ENCODE peak calls at places on chromosomes 2 and 18, in eight cellular contexts. K is CD4-positive, CD25-positive, alpha-beta regulatory T cell; N is HT1080; V is amniotic epithelial cell; A is stimulated activated CD4-positive, alpha-beta T cell treated with anti-CD3 and anti-CD28 coated beads, Interleukin-15, amount 100 ng/mL, for 24 hours; J is thyroid gland; R is T-helper 17 cell; X is keratinocyte. H is an unnamed sample.

GRCh38 chr2:100819365-100820345 is at the start of gene NPAS2:
- DNase-seq in N (peak), A (peak), X (no peak), V (peak), K (no peak), J (peak), R (no peak), H (no peak)

GRCh38 chr2:70767094-70767698 is 804 bp downstream of the ADD2 start:
- DNase-seq in K (no peak), A (peak), V (no peak), N (peak), X (no peak), J (peak), R (no peak), H (no peak)

GRCh38 chr2:240569998-240570530 is 1.8 kb downstream of the RNPEPL1 start:
- DNase-seq in X (no peak), J (no peak), R (peak), A (peak), K (no peak), V (no peak), N (no peak), H (no peak)

GRCh38 chr18:62697636-62698035 is 17.7 kb upstream of the PHLPP1 start:
- DNase-seq in X (no peak), V (no peak), R (no peak), A (no peak), J (no peak), K (no peak), N (no peak), H (no peak)

GRCh38 chr2:174877796-174878195 is 113.5 kb upstream of the CHRNA1 start:
- DNase-seq in A (no peak), V (no peak), X (no peak), R (no peak), J (no peak), K (no peak), N (no peak), H (no peak)

GRCh38 chr2:111705711-111706323 is 178.2 kb downstream of the ANAPC1 start:
- DNase-seq in V (peak), J (peak), N (peak), X (no peak), K (peak), A (peak), R (no peak), H (peak)

GRCh38 chr18:62323483-62324354 is 1.4 kb upstream of the TNFRSF11A start:
- DNase-seq in V (no peak), X (no peak), A (no peak), K (no peak), J (no peak), R (no peak), N (no peak), H (no peak)

GRCh38 chr2:21175895-21176646 is 52.3 kb downstream of the TDRD15 start:
- DNase-seq in V (no peak), R (no peak), K (no peak), J (no peak), A (no peak), N (no peak), X (no peak), H (no peak)

GRCh38 chr18:44636241-44636640 is 44.4 kb upstream of the SETBP1 start:
- DNase-seq in X (no peak), J (no peak), A (no peak), V (no peak), K (no peak), R (no peak), N (no peak), H (no peak)

GRCh38 chr2:28755411-28755810 is 3.8 kb downstream of the PPP1CB start:
- DNase-seq in R (no peak), N (no peak), V (peak), J (no peak), A (no peak), K (no peak), X (no peak), H (peak)

GRCh38 chr18:7812431-7813063 is 245.4 kb downstream of the PTPRM start:
- DNase-seq in X (no peak), A (no peak), V (peak), N (peak), R (no peak), K (no peak), J (peak), H (peak)

GRCh38 chr18:3450358-3451107 is 561 bp downstream of the TGIF1 start:
- DNase-seq in K (peak), A (peak), N (peak), V (peak), X (no peak), J (peak), R (peak), H (peak)

GRCh38 chr2:101736861-101737291 is 39.4 kb downstream of the MAP4K4 start:
- DNase-seq in X (peak), R (no peak), A (peak), N (peak), K (no peak), V (peak), J (no peak), H (no peak)

GRCh38 chr2:207528980-207529329 is 807 bp upstream of the CREB1 start:
- DNase-seq in N (peak), A (peak), R (peak), J (peak), K (peak), X (no peak), V (no peak), H (peak)

GRCh38 chr2:214504599-214505376 is 93.9 kb downstream of the VWC2L start:
- DNase-seq in N (no peak), A (no peak), J (no peak), R (no peak), V (no peak), K (no peak), X (no peak), H (no peak)

GRCh38 chr2:109663721-109664120 is 49.6 kb downstream of the SOWAHC start:
- DNase-seq in N (peak), K (no peak), A (no peak), V (peak), J (peak), R (no peak), X (peak), H (peak)

GRCh38 chr2:237315170-237315880 is 98.6 kb downstream of the COL6A3 start:
- DNase-seq in N (peak), A (no peak), J (peak), K (no peak), V (peak), R (no peak), X (no peak), H (peak)

GRCh38 chr2:172783091-172783898 is 47.6 kb downstream of the RAPGEF4 start:
- DNase-seq in N (peak), R (no peak), X (peak), K (no peak), J (no peak), V (peak), A (no peak), H (peak)

GRCh38 chr2:227860116-227860724 is 11.2 kb upstream of the DAW1 start:
- DNase-seq in J (no peak), V (no peak), X (peak), R (no peak), N (no peak), A (no peak), K (no peak), H (no peak)

GRCh38 chr2:11250400-11251277 is 93.8 kb downstream of the ROCK2 start:
- DNase-seq in V (no peak), J (no peak), N (peak), X (no peak), A (no peak), K (no peak), R (no peak), H (no peak)

H was measured in H4.